ENCODE peak calls at places on chromosomes 2 and 18, in seven cellular contexts. E, B, K, F, O, N and M are unnamed samples.

GRCh38 chr2:43092520-43093179 is 133.8 kb downstream of the ZFP36L2 start:
- DNase-seq in E (no peak), K (no peak), N (no peak), O (no peak), F (peak), B (no peak), M (no peak)

GRCh38 chr2:64823794-64824193 is 165.4 kb upstream of the SLC1A4 start:
- DNase-seq in O (no peak), N (no peak), K (no peak), B (no peak), E (no peak), F (no peak), M (no peak)

GRCh38 chr18:12015697-12016062 is 34.4 kb downstream of the IMPA2 start:
- DNase-seq in K (peak), O (peak), B (peak), N (no peak), F (no peak), E (peak), M (peak)

GRCh38 chr2:217016829-217017228 is 157.0 kb upstream of the TNP1 start:
- DNase-seq in K (no peak), O (no peak), N (no peak), B (peak), E (no peak), F (no peak), M (no peak)

GRCh38 chr2:136384541-136385303 is 266.8 kb upstream of the CXCR4 start:
- DNase-seq in B (peak), F (no peak), N (peak), E (peak), O (no peak), K (no peak), M (no peak)

GRCh38 chr2:169073211-169073971 is 4.0 kb downstream of the DHRS9 start:
- DNase-seq in B (no peak), K (no peak), O (no peak), E (peak), F (no peak), N (no peak), M (no peak)

GRCh38 chr2:4140284-4140962 is 437.0 kb downstream of the DCDC2C start:
- DNase-seq in F (no peak), O (peak), N (no peak), K (no peak), E (no peak), B (no peak), M (no peak)

GRCh38 chr18:62555135-62555534 is 32.3 kb downstream of the ZCCHC2 start:
- DNase-seq in E (peak), B (peak), F (no peak), O (no peak), N (peak), K (peak), M (no peak)

GRCh38 chr2:75094405-75094804 is 104.9 kb downstream of the TACR1 start:
- DNase-seq in O (no peak), K (no peak), E (no peak), B (no peak), N (no peak), F (no peak), M (no peak)

GRCh38 chr2:221517362-221518121 is 54.6 kb downstream of the EPHA4 start:
- DNase-seq in O (no peak), F (no peak), E (peak), K (no peak), B (peak), N (no peak), M (peak)

GRCh38 chr2:120243211-120243610 is 9.4 kb upstream of the RALB start:
- DNase-seq in B (peak), K (no peak), E (peak), N (no peak), O (no peak), F (no peak), M (no peak)

GRCh38 chr2:62199392-62200125 is 3.6 kb downstream of the B3GNT2 start:
- DNase-seq in B (peak), O (no peak), E (no peak), F (no peak), N (no peak), K (no peak), M (no peak)

GRCh38 chr2:240578488-240578887 is 8.0 kb upstream of the CAPN10 start:
- DNase-seq in K (no peak), F (no peak), N (no peak), O (no peak), B (no peak), E (no peak), M (no peak)

GRCh38 chr18:24710474-24710873 is 250.0 kb downstream of the HRH4 start:
- DNase-seq in O (no peak), N (no peak), B (no peak), F (no peak), E (no peak), K (no peak), M (no peak)

GRCh38 chr18:21747764-21748693 is 7.4 kb downstream of the MIB1 start:
- DNase-seq in B (no peak), K (no peak), N (no peak), O (no peak), F (no peak), E (no peak), M (no peak)

GRCh38 chr2:123128951-123129350 is 896.1 kb upstream of the CNTNAP5 start:
- DNase-seq in N (no peak), K (no peak), F (no peak), B (no peak), O (no peak), E (no peak), M (no peak)
- H3K27ac ChIP-seq in N (no peak), K (no peak), F (no peak), B (no peak), O (no peak), E (no peak), M (no peak)

DNA sequence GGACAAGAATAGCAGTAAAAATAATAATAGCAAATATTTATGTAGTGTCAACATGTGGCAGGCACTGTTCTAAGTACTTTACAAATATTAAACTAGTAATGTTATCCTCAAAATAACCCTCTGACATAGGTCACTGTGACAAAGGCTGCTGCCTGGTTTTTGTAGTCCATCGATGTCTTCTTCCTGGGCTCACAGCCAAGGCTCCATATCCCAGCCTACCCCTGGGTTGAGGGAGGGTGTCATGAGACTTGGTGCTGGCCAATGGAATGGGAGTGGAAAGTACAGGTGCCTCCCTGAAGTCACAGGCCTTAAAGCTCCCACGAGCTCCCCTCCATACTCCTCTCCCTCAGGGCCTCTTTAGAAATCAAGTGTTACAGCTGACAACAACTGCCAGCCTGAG is 159.3 kb downstream of the CYRIA start:
- DNase-seq in O (no peak), N (no peak), K (no peak), B (no peak), F (no peak), E (no peak), M (no peak)
- TF ChIP-seq CTCF in O (no peak), N (no peak), K (no peak), B (no peak), F (no peak), E (no peak), M (no peak)

GRCh38 chr2:97950329-97951154 is 45.2 kb downstream of the TMEM131 start:
- DNase-seq in K (peak), F (no peak), E (peak), O (no peak), B (peak), N (no peak), M (no peak)
- H3K27ac ChIP-seq in K (no peak), F (no peak), E (peak), O (no peak), B (peak), N (peak), M (no peak)

GRCh38 chr2:204000446-204000845 is 63.9 kb downstream of the ICOS start:
- DNase-seq in F (no peak), O (no peak), K (no peak), E (no peak), N (no peak), B (no peak), M (no peak)

GRCh38 chr2:203996692-203997091 is 60.1 kb downstream of the ICOS start:
- DNase-seq in N (no peak), E (no peak), F (no peak), K (no peak), O (no peak), B (no peak), M (no peak)

GRCh38 chr2:203997481-203997880 is 60.9 kb downstream of the ICOS start:
- DNase-seq in K (no peak), E (no peak), O (no peak), F (no peak), B (no peak), N (no peak), M (no peak)

GRCh38 chr2:203999844-204000243 is 63.3 kb downstream of the ICOS start:
- DNase-seq in B (no peak), E (no peak), K (no peak), N (no peak), O (no peak), F (no peak), M (no peak)

DNA sequence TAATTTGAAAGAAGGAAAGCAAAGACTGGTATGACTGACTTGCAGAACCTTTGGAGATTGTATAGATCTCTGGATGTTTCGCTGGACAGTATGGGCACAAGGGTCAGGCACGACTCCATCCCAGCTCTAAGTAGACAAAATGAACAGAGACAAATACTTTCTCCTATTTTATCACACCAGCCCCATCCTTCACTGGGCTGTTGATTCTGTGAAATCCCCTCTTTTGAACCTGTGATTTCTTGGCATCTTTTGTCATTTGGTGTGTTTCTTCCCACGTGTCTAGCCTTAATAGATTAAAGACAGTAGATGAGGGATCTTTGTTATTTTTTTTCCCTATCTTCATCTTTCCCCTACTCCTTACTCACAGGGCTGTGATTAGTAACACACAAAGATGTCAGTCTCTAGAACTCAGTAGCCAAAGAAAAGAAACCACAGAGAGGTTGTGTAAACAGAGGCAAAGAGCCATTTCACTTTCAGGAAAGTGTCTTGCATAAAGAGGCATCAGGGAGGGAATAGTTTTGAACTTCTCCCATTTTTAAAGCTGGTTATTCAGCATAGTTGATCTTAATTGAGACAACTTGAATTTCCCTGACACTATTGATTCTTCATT is 61.7 kb downstream of the ICOS start:
- DNase-seq in K (no peak), N (no peak), F (no peak), O (no peak), B (peak), E (peak), M (no peak)
- TF ChIP-seq CTCF in K (no peak), N (no peak), F (no peak), O (no peak), B (no peak), E (no peak), M (no peak)

GRCh38 chr2:101114268-101114783 is 36.9 kb downstream of the TBC1D8 start:
- DNase-seq in B (no peak), K (no peak), N (no peak), O (no peak), E (no peak), F (no peak), M (no peak)
- H3K27ac ChIP-seq in B (no peak), K (peak), N (peak), O (peak), E (no peak), F (peak), M (peak)

GRCh38 chr18:48317781-48318381 is 91.3 kb downstream of the ZBTB7C start:
- DNase-seq in K (no peak), E (no peak), F (no peak), N (no peak), O (no peak), B (no peak), M (no peak)
- TF ChIP-seq CTCF in K (no peak), E (peak), F (no peak), N (no peak), O (no peak), B (no peak), M (no peak)